ENCODE peak calls at places on chromosome 17, in six cellular contexts. A is aorta, C is testis, L is GM23338, N is mesendoderm, U is thoracic aorta. F is an unnamed sample.

GRCh38 chr17:74682442-74683190 is 30.1 kb downstream of the CD300LF start:
- DNase-seq in A (no peak), C (no peak), L (no peak), N (no peak), U (no peak), F (no peak)

GRCh38 chr17:9036336-9036735 is 15.0 kb downstream of the NTN1 start:
- DNase-seq in A (no peak), C (no peak), L (no peak), N (peak; percentile 47), U (no peak), F (no peak)

GRCh38 chr17:64718058-64718457 is 56.0 kb upstream of the SMURF2 start:
- DNase-seq in A (no peak), C (no peak), L (no peak), N (no peak), U (no peak), F (no peak)

GRCh38 chr17:8654822-8655221 is 24.3 kb upstream of the MYH10 start:
- DNase-seq in A (no peak), C (no peak), L (no peak), N (no peak), U (no peak), F (no peak)

GRCh38 chr17:68910256-68910705 is 44.9 kb downstream of the ABCA8 start:
- DNase-seq in A (peak; percentile 62), C (peak; percentile 61), L (peak; percentile 5), N (peak; percentile 17), U (no peak), F (no peak)

GRCh38 chr17:60904582-60904981 is 226.9 kb downstream of the BCAS3 start:
- DNase-seq in A (no peak), C (no peak), L (no peak), N (no peak), U (no peak), F (no peak)

GRCh38 chr17:8060274-8060673 is 21.4 kb downstream of the ALOX15B start:
- DNase-seq in A (no peak), C (peak; percentile 80), L (peak; percentile 91), N (peak; percentile 80), U (no peak), F (peak; percentile 63)

GRCh38 chr17:50534222-50534978 is 1.9 kb downstream of the EPN3 start:
- DNase-seq in A (no peak), C (no peak), L (peak; percentile 76), N (peak; percentile 62), U (no peak), F (no peak)

GRCh38 chr17:66650490-66650877 is 184.4 kb upstream of the CACNG5 start:
- DNase-seq in A (no peak), C (no peak), L (no peak), N (no peak), U (no peak), F (no peak)

GRCh38 chr17:61399131-61400057 is at the start of gene TBX2:
- DNase-seq in A (peak; percentile 92), C (peak; percentile 89), L (peak; percentile 78), N (peak; percentile 87), U (peak; percentile 63), F (no peak)

GRCh38 chr17:66002807-66003206 is 189.1 kb downstream of the CEP112 start:
- DNase-seq in A (no peak), C (no peak), L (no peak), N (no peak), U (no peak), F (no peak)

GRCh38 chr17:73325527-73325842 is 13.7 kb upstream of the CDC42EP4 start:
- DNase-seq in A (no peak), C (no peak), L (peak; percentile 24), N (no peak), U (no peak), F (no peak)
- H3K27ac ChIP-seq in A (no peak overlapping the region), C (peak overlapping the region; percentile 53), L (no peak overlapping the region), N (no peak overlapping the region), U (no peak overlapping the region), F (no peak overlapping the region)

DNA sequence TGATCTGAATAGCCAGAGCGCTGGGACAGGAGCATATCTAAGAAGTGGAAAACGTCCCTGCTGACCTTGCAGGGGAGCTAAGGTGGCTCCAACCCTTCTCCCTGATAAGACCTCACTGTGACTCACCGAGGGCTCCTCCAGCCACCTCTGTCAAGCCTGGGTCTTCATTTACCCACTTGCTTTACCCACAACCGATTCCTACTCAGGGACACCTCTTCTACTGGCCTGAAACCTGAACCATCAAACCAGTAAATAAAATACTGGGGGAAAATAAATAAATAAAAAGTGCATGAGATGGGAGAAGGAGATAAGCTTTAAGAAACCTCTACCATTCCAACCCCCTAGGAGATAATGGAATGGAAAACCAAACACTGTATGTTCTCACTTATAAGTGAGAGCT is 80.2 kb upstream of the ALOX12 start:
- DNase-seq in A (no peak), C (no peak), L (no peak), N (no peak), U (no peak), F (no peak)
- H3K4me1 ChIP-seq in A (no peaks in the 10 kb centered on the region), C (peaks cover 9% of the 10 kb centered on the region), L (no peaks in the 10 kb centered on the region), N (no peaks in the 10 kb centered on the region), U (no peaks in the 10 kb centered on the region), F (peaks cover 5% of the 10 kb centered on the region)

DNA sequence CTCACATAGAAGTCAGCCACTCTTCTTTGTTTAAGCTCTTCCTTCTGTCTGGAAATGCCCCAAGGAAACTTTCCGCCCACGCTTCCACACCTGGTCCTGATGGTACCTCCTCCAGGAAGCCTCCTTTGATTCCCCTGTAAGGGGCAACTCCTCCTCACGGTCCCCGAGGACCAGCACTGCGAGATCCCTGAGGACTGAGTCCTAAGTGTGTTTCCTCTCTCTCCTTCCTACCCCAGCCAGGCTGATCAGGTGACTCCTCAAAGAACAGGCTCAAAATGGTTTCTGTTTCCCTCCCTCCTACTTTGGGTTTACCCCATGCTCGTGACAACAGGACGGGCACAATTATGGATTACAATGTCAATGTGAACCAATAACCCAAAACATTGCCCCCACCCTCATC is 63.0 kb upstream of the MED9 start:
- DNase-seq in A (no peak), C (no peak), L (no peak), N (no peak), U (no peak), F (no peak)
- H3K4me3 ChIP-seq in A (no peak overlapping the region), C (no peak overlapping the region), L (no peak overlapping the region), N (no peak overlapping the region), U (peak overlapping the region; percentile 20), F (no peak overlapping the region)

GRCh38 chr17:70365098-70365583 is 195.8 kb downstream of the KCNJ2 start:
- DNase-seq in A (no peak), C (no peak), L (no peak), N (peak; percentile 34), U (no peak), F (no peak)

GRCh38 chr17:70366421-70366820 is 197.1 kb downstream of the KCNJ2 start:
- DNase-seq in A (no peak), C (no peak), L (peak; percentile 57), N (peak; percentile 29), U (no peak), F (no peak)

GRCh38 chr17:70374496-70374895 is 205.2 kb downstream of the KCNJ2 start:
- DNase-seq in A (no peak), C (no peak), L (no peak), N (no peak), U (no peak), F (no peak)

GRCh38 chr17:70373369-70373768 is 204.0 kb downstream of the KCNJ2 start:
- DNase-seq in A (no peak), C (no peak), L (no peak), N (no peak), U (no peak), F (no peak)

GRCh38 chr17:70369296-70369855 is 200.0 kb downstream of the KCNJ2 start:
- DNase-seq in A (no peak), C (no peak), L (no peak), N (no peak), U (no peak), F (no peak)
- H3K27ac ChIP-seq in A (no peak overlapping the region), C (no peak overlapping the region), L (no peak overlapping the region), N (no peak overlapping the region), U (no peak overlapping the region), F (no peak overlapping the region)

DNA sequence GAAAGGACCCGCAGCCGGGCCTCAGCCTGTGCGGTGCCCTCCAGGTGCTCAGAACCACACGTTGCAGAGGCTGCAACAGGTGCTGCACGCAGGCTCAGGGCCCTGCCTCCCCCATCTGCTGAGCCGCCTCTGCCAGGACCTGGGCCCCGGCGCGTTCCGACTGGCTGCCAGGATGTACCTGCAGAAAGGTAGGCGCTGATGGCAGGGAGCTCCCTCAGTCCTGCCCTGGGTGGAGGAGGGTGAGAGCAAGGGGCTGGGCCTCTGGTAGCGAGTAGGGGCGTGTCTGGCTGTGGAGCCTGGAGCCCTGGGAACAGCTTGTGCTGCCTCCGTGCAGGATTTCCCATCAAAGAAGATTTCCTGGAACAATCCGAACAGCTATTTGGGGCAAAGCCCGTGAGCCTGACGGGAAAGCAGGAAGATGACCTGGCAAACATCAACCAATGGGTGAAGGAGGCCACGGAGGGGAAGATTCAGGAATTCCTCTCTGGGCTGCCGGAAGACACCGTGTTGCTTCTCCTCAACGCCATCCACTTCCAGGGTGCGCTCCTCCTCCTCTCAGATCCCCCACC is 4.4 kb downstream of the SERPINF2 start:
- DNase-seq in A (no peak), C (peak; percentile 91), L (peak; percentile 64), N (no peak), U (no peak), F (no peak)
- H3K4me1 ChIP-seq in A (no peaks in the 10 kb centered on the region), C (peaks cover 56% of the 10 kb centered on the region), L (no peaks in the 10 kb centered on the region), N (no peaks in the 10 kb centered on the region), U (no peaks in the 10 kb centered on the region), F (no peaks in the 10 kb centered on the region)

GRCh38 chr17:35493040-35493439 is 44.4 kb downstream of the SLFN12L start:
- DNase-seq in A (no peak), C (no peak), L (peak; percentile 74), N (no peak), U (no peak), F (no peak)

GRCh38 chr17:35489944-35490343 is 41.4 kb upstream of the SLFN13 start:
- DNase-seq in A (no peak), C (no peak), L (peak; percentile 65), N (peak; percentile 57), U (no peak), F (no peak)

GRCh38 chr17:35491417-35491816 is 42.9 kb upstream of the SLFN13 start:
- DNase-seq in A (no peak), C (no peak), L (no peak), N (no peak), U (no peak), F (no peak)

DNA sequence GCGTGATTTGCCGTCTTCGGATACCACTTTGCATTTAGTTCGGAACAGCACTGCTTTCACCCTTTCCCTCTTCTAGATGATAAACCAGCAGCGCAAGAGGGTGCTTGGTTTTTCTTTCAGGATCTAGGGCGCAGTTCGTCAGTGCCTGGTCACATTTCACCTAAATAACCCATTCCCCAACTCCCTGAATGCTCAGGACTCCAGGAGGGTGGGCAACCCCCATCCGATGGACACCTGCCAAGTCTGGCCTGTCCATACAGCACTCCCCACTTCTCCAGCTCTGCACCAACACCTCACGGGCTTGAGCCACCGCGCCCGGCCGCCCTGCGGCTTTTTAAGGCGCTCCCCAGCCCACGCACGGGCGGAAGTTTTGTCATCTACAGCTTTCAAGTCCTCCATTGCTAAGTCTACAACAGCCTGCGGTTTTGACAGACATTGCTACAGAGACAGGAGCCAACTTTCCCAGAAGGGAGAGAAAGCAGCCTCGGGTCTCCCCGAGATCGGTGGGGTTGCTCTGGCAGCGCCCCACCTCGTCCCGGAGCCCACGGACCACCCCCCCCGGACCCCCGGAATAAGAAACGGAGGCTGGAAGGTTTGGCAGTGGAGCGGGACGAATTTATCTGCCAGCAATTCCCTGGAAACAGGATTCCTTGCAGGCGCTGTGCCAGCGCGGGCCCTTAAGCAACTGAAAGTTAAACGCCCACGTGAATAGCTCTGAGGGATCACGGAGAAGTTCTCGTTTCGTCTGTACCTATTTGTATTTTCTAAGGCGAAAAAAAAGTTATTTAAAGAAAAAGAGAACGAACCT is 38.6 kb upstream of the SLFN13 start:
- DNase-seq in A (peak; percentile 72), C (no peak), L (peak; percentile 13), N (no peak), U (no peak), F (peak; percentile 71)
- H3K4me3 ChIP-seq in A (peak overlapping the region; percentile 50), C (peak overlapping the region; percentile 34), L (peak overlapping the region; percentile 41), N (no peak overlapping the region), U (peak overlapping the region; percentile 74), F (peak overlapping the region; percentile 92)

F was measured in CD8-positive, alpha-beta memory T cell.